ENCODE peak calls at places on chromosomes 2 and 18, in six cellular contexts. One of them, this sample, is unnamed. For H3K9me3, the result is how much of the 10 kb centered on the place peaks cover.

GRCh38 chr2:44342854-44343253 is 18.4 kb downstream of the PREPL start:
- DNase-seq in PC-3: peak
- DNase-seq in mammary epithelial cell: no peak
- DNase-seq in cardiac muscle cell: no peak
- DNase-seq in stomach: no peak
- DNase-seq in pancreas: no peak
- DNase-seq in this sample: peak

GRCh38 chr2:102193074-102193473 is 6.3 kb downstream of the IL1RL2 start:
- DNase-seq in cardiac muscle cell: no peak
- DNase-seq in pancreas: no peak
- DNase-seq in PC-3: peak
- DNase-seq in stomach: no peak
- DNase-seq in mammary epithelial cell: peak
- DNase-seq in this sample: no peak

GRCh38 chr2:170314744-170315447 is 136.9 kb downstream of the MYO3B start:
- DNase-seq in pancreas: no peak
- DNase-seq in stomach: no peak
- DNase-seq in mammary epithelial cell: peak
- DNase-seq in PC-3: peak
- DNase-seq in cardiac muscle cell: no peak
- DNase-seq in this sample: no peak

GRCh38 chr2:133485868-133486267 is 82.4 kb downstream of the NCKAP5 start:
- DNase-seq in pancreas: no peak
- DNase-seq in stomach: no peak
- DNase-seq in cardiac muscle cell: no peak
- DNase-seq in mammary epithelial cell: no peak
- DNase-seq in PC-3: no peak
- DNase-seq in this sample: no peak

GRCh38 chr2:238242731-238243495 is 3.1 kb upstream of the HES6 start:
- DNase-seq in PC-3: no peak
- DNase-seq in mammary epithelial cell: no peak
- DNase-seq in cardiac muscle cell: no peak
- DNase-seq in pancreas: peak
- DNase-seq in stomach: peak
- DNase-seq in this sample: no peak

GRCh38 chr2:148667114-148667513 is 22.6 kb downstream of the EPC2 start:
- DNase-seq in stomach: no peak
- DNase-seq in mammary epithelial cell: no peak
- DNase-seq in cardiac muscle cell: no peak
- DNase-seq in pancreas: no peak
- DNase-seq in PC-3: no peak
- DNase-seq in this sample: no peak

GRCh38 chr18:50401888-50402287 is 27.0 kb downstream of the SKA1 start:
- DNase-seq in cardiac muscle cell: peak
- DNase-seq in PC-3: peak
- DNase-seq in pancreas: peak
- DNase-seq in mammary epithelial cell: peak
- DNase-seq in stomach: peak
- DNase-seq in this sample: no peak

GRCh38 chr2:62340981-62341624 is 145.2 kb downstream of the B3GNT2 start:
- DNase-seq in cardiac muscle cell: peak
- DNase-seq in PC-3: peak
- DNase-seq in stomach: peak
- DNase-seq in pancreas: peak
- DNase-seq in mammary epithelial cell: no peak
- DNase-seq in this sample: no peak

GRCh38 chr2:43605079-43605655 is 9.3 kb upstream of the THADA start:
- DNase-seq in PC-3: peak
- DNase-seq in cardiac muscle cell: peak
- DNase-seq in stomach: no peak
- DNase-seq in mammary epithelial cell: peak
- DNase-seq in pancreas: no peak
- DNase-seq in this sample: no peak

GRCh38 chr2:2641541-2642410 is 310.7 kb upstream of the MYT1L start:
- DNase-seq in cardiac muscle cell: no peak
- DNase-seq in pancreas: no peak
- DNase-seq in mammary epithelial cell: no peak
- DNase-seq in stomach: no peak
- DNase-seq in PC-3: no peak
- DNase-seq in this sample: no peak

GRCh38 chr2:239831272-239831731 is 193.8 kb downstream of the NDUFA10 start:
- DNase-seq in cardiac muscle cell: no peak
- DNase-seq in mammary epithelial cell: no peak
- DNase-seq in pancreas: no peak
- DNase-seq in PC-3: no peak
- DNase-seq in stomach: peak
- DNase-seq in this sample: no peak

GRCh38 chr2:108585446-108585845 is 51.2 kb downstream of the LIMS1 start:
- DNase-seq in PC-3: no peak
- DNase-seq in cardiac muscle cell: no peak
- DNase-seq in mammary epithelial cell: no peak
- DNase-seq in pancreas: no peak
- DNase-seq in stomach: no peak
- DNase-seq in this sample: no peak

GRCh38 chr2:127032601-127033000 is 74.4 kb downstream of the BIN1 start:
- DNase-seq in pancreas: no peak
- DNase-seq in cardiac muscle cell: no peak
- DNase-seq in mammary epithelial cell: no peak
- DNase-seq in stomach: no peak
- DNase-seq in PC-3: peak
- DNase-seq in this sample: no peak

GRCh38 chr2:144225077-144225476 is 294.8 kb downstream of the ZEB2 start:
- DNase-seq in stomach: no peak
- DNase-seq in cardiac muscle cell: no peak
- DNase-seq in PC-3: no peak
- DNase-seq in mammary epithelial cell: no peak
- DNase-seq in pancreas: no peak
- DNase-seq in this sample: no peak

GRCh38 chr2:128603411-128603924 is 284.8 kb upstream of the HS6ST1 start:
- DNase-seq in stomach: no peak
- DNase-seq in mammary epithelial cell: no peak
- DNase-seq in cardiac muscle cell: no peak
- DNase-seq in PC-3: no peak
- DNase-seq in pancreas: no peak
- DNase-seq in this sample: no peak

GRCh38 chr18:23282437-23282781 is 147.1 kb downstream of the CABLES1 start:
- DNase-seq in stomach: no peak
- DNase-seq in cardiac muscle cell: no peak
- DNase-seq in pancreas: no peak
- DNase-seq in mammary epithelial cell: no peak
- DNase-seq in PC-3: no peak
- DNase-seq in this sample: no peak

GRCh38 chr2:85496481-85496880 is 42.5 kb upstream of the MAT2A start:
- DNase-seq in cardiac muscle cell: no peak
- DNase-seq in PC-3: no peak
- DNase-seq in mammary epithelial cell: no peak
- DNase-seq in pancreas: no peak
- DNase-seq in stomach: no peak
- DNase-seq in this sample: no peak

GRCh38 chr2:229856416-229856815 is 65.4 kb downstream of the TRIP12 start:
- DNase-seq in PC-3: no peak
- DNase-seq in pancreas: no peak
- DNase-seq in cardiac muscle cell: no peak
- DNase-seq in mammary epithelial cell: no peak
- DNase-seq in stomach: no peak
- DNase-seq in this sample: no peak

GRCh38 chr2:199457147-199458016 is at the start of gene SATB2:
- DNase-seq in cardiac muscle cell: peak
- DNase-seq in PC-3: peak
- DNase-seq in pancreas: no peak
- DNase-seq in mammary epithelial cell: peak
- DNase-seq in stomach: no peak
- DNase-seq in this sample: no peak

GRCh38 chr2:19046986-19047780 is 311.2 kb downstream of the OSR1 start:
- DNase-seq in mammary epithelial cell: no peak
- DNase-seq in stomach: no peak
- DNase-seq in cardiac muscle cell: no peak
- DNase-seq in PC-3: no peak
- DNase-seq in pancreas: no peak
- DNase-seq in this sample: no peak

GRCh38 chr2:121884515-121884915 is 129.1 kb downstream of the TSN start:
- DNase-seq in mammary epithelial cell: no peak
- DNase-seq in pancreas: no peak
- DNase-seq in stomach: no peak
- DNase-seq in PC-3: no peak
- DNase-seq in cardiac muscle cell: no peak
- DNase-seq in this sample: no peak

GRCh38 chr2:230898016-230898415 is 27.0 kb downstream of the GPR55 start:
- DNase-seq in PC-3: no peak
- DNase-seq in mammary epithelial cell: no peak
- DNase-seq in stomach: peak
- DNase-seq in cardiac muscle cell: no peak
- DNase-seq in pancreas: no peak
- DNase-seq in this sample: no peak

GRCh38 chr18:79723628-79724027 is 44.0 kb downstream of the CTDP1 start:
- DNase-seq in cardiac muscle cell: no peak
- DNase-seq in stomach: no peak
- DNase-seq in mammary epithelial cell: no peak
- DNase-seq in PC-3: no peak
- DNase-seq in pancreas: no peak
- DNase-seq in this sample: no peak

GRCh38 chr18:63422862-63423304 is 607 bp upstream of the VPS4B start:
- DNase-seq in cardiac muscle cell: no peak
- DNase-seq in mammary epithelial cell: no peak
- DNase-seq in stomach: no peak
- DNase-seq in PC-3: no peak
- DNase-seq in pancreas: no peak
- DNase-seq in this sample: no peak

GRCh38 chr2:239009001-239009961 is 161.4 kb downstream of the TWIST2 start:
- DNase-seq in cardiac muscle cell: no peak
- DNase-seq in pancreas: no peak
- DNase-seq in PC-3: no peak
- DNase-seq in mammary epithelial cell: no peak
- DNase-seq in stomach: peak
- DNase-seq in this sample: no peak

GRCh38 chr18:58400337-58400885 is 228.5 kb downstream of the ALPK2 start:
- DNase-seq in mammary epithelial cell: no peak
- DNase-seq in cardiac muscle cell: no peak
- DNase-seq in PC-3: no peak
- DNase-seq in stomach: no peak
- DNase-seq in pancreas: no peak
- DNase-seq in this sample: no peak

GRCh38 chr2:118321436-118322100 is 233.3 kb downstream of the INSIG2 start:
- DNase-seq in mammary epithelial cell: no peak
- DNase-seq in PC-3: peak
- DNase-seq in stomach: no peak
- DNase-seq in pancreas: no peak
- DNase-seq in cardiac muscle cell: no peak
- DNase-seq in this sample: no peak

GRCh38 chr18:71018816-71019215 is 730.0 kb downstream of the SOCS6 start:
- DNase-seq in pancreas: no peak
- DNase-seq in cardiac muscle cell: no peak
- DNase-seq in stomach: no peak
- DNase-seq in mammary epithelial cell: no peak
- DNase-seq in PC-3: no peak
- DNase-seq in this sample: no peak
- H3K9me3 ChIP-seq in pancreas: under half
- H3K9me3 ChIP-seq in cardiac muscle cell: under half
- H3K9me3 ChIP-seq in stomach: under half
- H3K9me3 ChIP-seq in mammary epithelial cell: under half
- H3K9me3 ChIP-seq in PC-3: under half
- H3K9me3 ChIP-seq in this sample: under half

DNA sequence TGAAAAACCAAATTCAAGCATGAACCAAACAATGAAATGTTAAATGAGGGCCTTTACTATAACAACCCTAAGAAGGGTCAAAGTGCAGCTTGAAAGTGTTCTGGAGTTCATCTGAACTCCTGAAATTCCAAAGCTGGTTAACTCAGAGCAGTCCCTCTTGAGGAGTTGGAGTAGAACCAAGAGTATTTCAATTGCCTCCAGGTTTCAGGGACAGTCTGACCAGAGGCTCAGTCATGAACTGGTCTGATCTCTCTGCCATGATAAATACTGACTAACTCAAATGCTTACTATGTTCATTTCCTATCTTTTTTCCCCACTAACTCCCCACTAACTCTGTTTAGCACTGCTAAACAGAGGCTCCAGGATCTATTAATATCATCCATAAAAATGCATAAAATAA is 2.7 kb downstream of the STARD7 start:
- DNase-seq in cardiac muscle cell: peak
- DNase-seq in PC-3: peak
- DNase-seq in stomach: no peak
- DNase-seq in pancreas: no peak
- DNase-seq in mammary epithelial cell: peak
- DNase-seq in this sample: no peak
- H3K27ac ChIP-seq in cardiac muscle cell: peak
- H3K27ac ChIP-seq in PC-3: peak
- H3K27ac ChIP-seq in stomach: peak
- H3K27ac ChIP-seq in pancreas: peak
- H3K27ac ChIP-seq in mammary epithelial cell: peak
- H3K27ac ChIP-seq in this sample: peak

GRCh38 chr2:182319556-182319955 is 107.3 kb downstream of the PDE1A start:
- DNase-seq in cardiac muscle cell: no peak
- DNase-seq in pancreas: no peak
- DNase-seq in stomach: no peak
- DNase-seq in PC-3: no peak
- DNase-seq in mammary epithelial cell: no peak
- DNase-seq in this sample: no peak

GRCh38 chr2:182320106-182320505 is 106.7 kb downstream of the PDE1A start:
- DNase-seq in cardiac muscle cell: no peak
- DNase-seq in stomach: no peak
- DNase-seq in mammary epithelial cell: no peak
- DNase-seq in pancreas: no peak
- DNase-seq in PC-3: no peak
- DNase-seq in this sample: no peak

GRCh38 chr2:182318466-182319309 is 108.1 kb downstream of the PDE1A start:
- DNase-seq in stomach: no peak
- DNase-seq in cardiac muscle cell: no peak
- DNase-seq in mammary epithelial cell: peak
- DNase-seq in pancreas: no peak
- DNase-seq in PC-3: no peak
- DNase-seq in this sample: no peak

GRCh38 chr2:182321096-182321495 is 105.7 kb downstream of the PDE1A start:
- DNase-seq in PC-3: no peak
- DNase-seq in mammary epithelial cell: no peak
- DNase-seq in stomach: no peak
- DNase-seq in cardiac muscle cell: no peak
- DNase-seq in pancreas: no peak
- DNase-seq in this sample: no peak

DNA sequence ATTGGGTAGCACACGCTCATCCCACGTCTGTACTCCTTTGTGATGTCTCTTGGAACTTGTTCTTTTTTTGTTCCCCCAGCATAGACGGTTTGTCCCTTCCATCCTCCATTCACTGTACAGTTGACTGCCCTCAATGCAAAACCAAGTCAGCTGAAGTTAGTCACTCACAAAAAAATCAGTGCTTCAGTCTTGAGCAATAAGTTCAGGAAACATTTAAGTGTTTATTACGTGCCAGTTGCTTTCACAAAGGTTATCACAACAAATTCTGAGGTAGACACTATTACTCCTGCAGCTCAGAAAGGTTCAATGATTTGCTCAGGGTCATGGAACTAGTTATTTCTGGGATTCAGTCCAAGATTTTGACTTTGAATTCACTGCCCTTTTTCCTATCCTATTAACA is 102.2 kb downstream of the PDE1A start:
- DNase-seq in mammary epithelial cell: peak
- DNase-seq in PC-3: no peak
- DNase-seq in cardiac muscle cell: no peak
- DNase-seq in pancreas: no peak
- DNase-seq in stomach: no peak
- DNase-seq in this sample: no peak
- H3K9me3 ChIP-seq in mammary epithelial cell: under half
- H3K9me3 ChIP-seq in PC-3: under half
- H3K9me3 ChIP-seq in cardiac muscle cell: under half
- H3K9me3 ChIP-seq in pancreas: under half
- H3K9me3 ChIP-seq in stomach: under half
- H3K9me3 ChIP-seq in this sample: under half

GRCh38 chr2:38417745-38418689 is 40.9 kb upstream of the ATL2 start:
- DNase-seq in cardiac muscle cell: no peak
- DNase-seq in pancreas: no peak
- DNase-seq in stomach: no peak
- DNase-seq in PC-3: no peak
- DNase-seq in mammary epithelial cell: peak
- DNase-seq in this sample: no peak
- H3K27ac ChIP-seq in cardiac muscle cell: no peak
- H3K27ac ChIP-seq in pancreas: no peak
- H3K27ac ChIP-seq in stomach: no peak
- H3K27ac ChIP-seq in PC-3: no peak
- H3K27ac ChIP-seq in mammary epithelial cell: peak
- H3K27ac ChIP-seq in this sample: no peak